ENCODE peak calls at places on chromosomes 6 and 20, in six cellular contexts. One of them, this sample, is unnamed.

GRCh38 chr20:37711001-37711400 is 17.2 kb downstream of the CTNNBL1 start:
- DNase-seq in Calu3: peak; percentile 55
- DNase-seq in heart right ventricle: no peak
- DNase-seq in ovary: no peak
- DNase-seq in OCI-LY7: no peak
- DNase-seq in fibroblast of lung: no peak
- DNase-seq in this sample: no peak

GRCh38 chr6:12324096-12324495 is 33.9 kb downstream of the EDN1 start:
- DNase-seq in Calu3: peak; percentile 68
- DNase-seq in heart right ventricle: no peak
- DNase-seq in ovary: no peak
- DNase-seq in OCI-LY7: no peak
- DNase-seq in fibroblast of lung: no peak
- DNase-seq in this sample: no peak

GRCh38 chr6:33702345-33702977 is 9.0 kb downstream of the UQCC2 start:
- DNase-seq in Calu3: peak; percentile 51
- DNase-seq in heart right ventricle: no peak
- DNase-seq in ovary: no peak
- DNase-seq in OCI-LY7: peak; percentile 49
- DNase-seq in fibroblast of lung: peak; percentile 67
- DNase-seq in this sample: peak; percentile 44

GRCh38 chr20:38635721-38636285 is 34.2 kb downstream of the ARHGAP40 start:
- DNase-seq in Calu3: no peak
- DNase-seq in heart right ventricle: no peak
- DNase-seq in ovary: no peak
- DNase-seq in OCI-LY7: peak; percentile 31
- DNase-seq in fibroblast of lung: peak; percentile 24
- DNase-seq in this sample: no peak

GRCh38 chr6:158232445-158233213 is 64.5 kb downstream of the GTF2H5 start:
- DNase-seq in Calu3: peak; percentile 66
- DNase-seq in heart right ventricle: peak; percentile 66
- DNase-seq in ovary: peak; percentile 55
- DNase-seq in OCI-LY7: peak; percentile 70
- DNase-seq in fibroblast of lung: peak; percentile 68
- DNase-seq in this sample: peak; percentile 53

GRCh38 chr6:33723576-33724085 is 12.1 kb upstream of the UQCC2 start:
- DNase-seq in Calu3: no peak
- DNase-seq in heart right ventricle: no peak
- DNase-seq in ovary: no peak
- DNase-seq in OCI-LY7: no peak
- DNase-seq in fibroblast of lung: no peak
- DNase-seq in this sample: no peak

GRCh38 chr6:52524921-52525320 is 51.9 kb downstream of the TRAM2 start:
- DNase-seq in Calu3: no peak
- DNase-seq in heart right ventricle: no peak
- DNase-seq in ovary: no peak
- DNase-seq in OCI-LY7: no peak
- DNase-seq in fibroblast of lung: no peak
- DNase-seq in this sample: no peak

GRCh38 chr6:30325873-30326445 is 768 bp upstream of the TRIM39 start:
- DNase-seq in Calu3: no peak
- DNase-seq in heart right ventricle: no peak
- DNase-seq in ovary: peak; percentile 39
- DNase-seq in OCI-LY7: peak; percentile 74
- DNase-seq in fibroblast of lung: no peak
- DNase-seq in this sample: peak; percentile 89

GRCh38 chr6:32047855-32048766 is 9.9 kb downstream of the CYP21A2 start:
- DNase-seq in Calu3: peak; percentile 93
- DNase-seq in heart right ventricle: peak; percentile 77
- DNase-seq in ovary: peak; percentile 87
- DNase-seq in OCI-LY7: peak; percentile 54
- DNase-seq in fibroblast of lung: peak; percentile 43
- DNase-seq in this sample: peak; percentile 72

GRCh38 chr6:42417641-42418112 is 34.0 kb downstream of the TRERF1 start:
- DNase-seq in Calu3: no peak
- DNase-seq in heart right ventricle: no peak
- DNase-seq in ovary: no peak
- DNase-seq in OCI-LY7: no peak
- DNase-seq in fibroblast of lung: no peak
- DNase-seq in this sample: peak; percentile 86

GRCh38 chr6:35452186-35453090 is at the start of gene FANCE:
- DNase-seq in Calu3: peak; percentile 99
- DNase-seq in heart right ventricle: peak; percentile 97
- DNase-seq in ovary: peak; percentile 96
- DNase-seq in OCI-LY7: peak; percentile 93
- DNase-seq in fibroblast of lung: peak; percentile 90
- DNase-seq in this sample: peak; percentile 95

GRCh38 chr6:20873425-20874190 is 339.4 kb downstream of the CDKAL1 start:
- DNase-seq in Calu3: peak; percentile 58
- DNase-seq in heart right ventricle: no peak
- DNase-seq in ovary: no peak
- DNase-seq in OCI-LY7: no peak
- DNase-seq in fibroblast of lung: peak; percentile 54
- DNase-seq in this sample: no peak

GRCh38 chr6:17268114-17268513 is 13.0 kb upstream of the RBM24 start:
- DNase-seq in Calu3: no peak
- DNase-seq in heart right ventricle: no peak
- DNase-seq in ovary: no peak
- DNase-seq in OCI-LY7: no peak
- DNase-seq in fibroblast of lung: no peak
- DNase-seq in this sample: no peak

GRCh38 chr6:21595265-21595950 is 1.9 kb downstream of the SOX4 start:
- DNase-seq in Calu3: peak; percentile 64
- DNase-seq in heart right ventricle: peak; percentile 31
- DNase-seq in ovary: peak; percentile 60
- DNase-seq in OCI-LY7: peak; percentile 38
- DNase-seq in fibroblast of lung: no peak
- DNase-seq in this sample: peak; percentile 31

GRCh38 chr20:24673678-24674570 is 204.5 kb downstream of the SYNDIG1 start:
- DNase-seq in Calu3: no peak
- DNase-seq in heart right ventricle: no peak
- DNase-seq in ovary: no peak
- DNase-seq in OCI-LY7: no peak
- DNase-seq in fibroblast of lung: peak; percentile 64
- DNase-seq in this sample: no peak

GRCh38 chr6:137191238-137191637 is 17.8 kb upstream of the IL22RA2 start:
- DNase-seq in Calu3: no peak
- DNase-seq in heart right ventricle: no peak
- DNase-seq in ovary: no peak
- DNase-seq in OCI-LY7: no peak
- DNase-seq in fibroblast of lung: peak; percentile 15
- DNase-seq in this sample: no peak

GRCh38 chr6:137193256-137194070 is 20.0 kb upstream of the IL22RA2 start:
- DNase-seq in Calu3: no peak
- DNase-seq in heart right ventricle: no peak
- DNase-seq in ovary: no peak
- DNase-seq in OCI-LY7: no peak
- DNase-seq in fibroblast of lung: no peak
- DNase-seq in this sample: no peak

GRCh38 chr6:137190710-137191109 is 17.3 kb upstream of the IL22RA2 start:
- DNase-seq in Calu3: no peak
- DNase-seq in heart right ventricle: no peak
- DNase-seq in ovary: no peak
- DNase-seq in OCI-LY7: no peak
- DNase-seq in fibroblast of lung: no peak
- DNase-seq in this sample: no peak

GRCh38 chr6:137191670-137192069 is 18.2 kb upstream of the IL22RA2 start:
- DNase-seq in Calu3: no peak
- DNase-seq in heart right ventricle: no peak
- DNase-seq in ovary: no peak
- DNase-seq in OCI-LY7: no peak
- DNase-seq in fibroblast of lung: peak; percentile 6
- DNase-seq in this sample: no peak

GRCh38 chr6:137192821-137193220 is 19.4 kb upstream of the IL22RA2 start:
- DNase-seq in Calu3: no peak
- DNase-seq in heart right ventricle: no peak
- DNase-seq in ovary: no peak
- DNase-seq in OCI-LY7: no peak
- DNase-seq in fibroblast of lung: no peak
- DNase-seq in this sample: no peak
- TF ChIP-seq CTCF in Calu3: no peak
- TF ChIP-seq CTCF in heart right ventricle: no peak
- TF ChIP-seq CTCF in ovary: no peak
- TF ChIP-seq CTCF in OCI-LY7: no peak
- TF ChIP-seq CTCF in fibroblast of lung: no peak
- TF ChIP-seq CTCF in this sample: no peak

DNA sequence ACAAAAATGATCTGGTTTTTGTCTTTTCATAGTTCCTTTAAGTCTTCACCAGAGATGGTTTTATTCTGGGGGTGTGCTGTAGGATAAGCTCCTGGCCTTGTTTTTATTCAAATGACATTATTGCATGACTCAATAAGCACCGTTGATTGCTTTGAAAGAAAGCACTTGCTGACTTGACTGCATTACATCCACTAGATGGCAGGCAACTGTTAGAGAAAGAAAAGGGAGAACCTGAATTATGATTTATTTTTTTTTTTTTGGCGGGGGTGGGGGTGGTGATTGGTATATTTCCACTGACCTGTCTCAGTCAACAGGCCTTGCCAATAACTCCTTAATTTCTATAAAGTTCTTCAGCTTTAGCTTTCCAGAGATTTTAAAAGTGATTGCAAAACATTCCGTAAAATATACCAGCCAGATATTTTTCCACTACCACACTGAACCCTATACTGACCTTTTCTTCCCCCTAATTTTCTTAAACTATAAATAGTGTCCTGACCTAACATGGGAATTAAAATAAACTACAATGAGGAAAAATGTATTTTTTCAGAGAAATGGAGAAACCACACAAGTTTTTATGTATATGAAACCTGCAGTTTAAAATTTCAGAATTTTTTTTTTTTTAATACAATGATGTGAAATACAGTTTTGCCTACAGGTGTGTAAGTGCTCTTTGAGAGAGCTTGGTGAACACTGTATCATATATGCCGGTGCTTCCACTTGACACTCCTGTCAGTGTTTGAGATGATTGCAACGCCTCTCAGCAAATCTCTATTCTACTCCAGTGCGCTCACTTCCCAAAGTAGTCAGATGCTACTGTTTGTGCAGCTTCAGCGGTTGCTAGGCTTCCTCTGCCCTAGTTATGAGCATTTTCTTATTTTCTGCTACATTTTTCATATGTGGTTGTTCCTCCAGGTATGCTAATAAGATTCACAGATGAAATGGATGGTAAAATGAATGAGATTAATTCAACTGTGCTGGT is 274.3 kb downstream of the CD109 start:
- DNase-seq in Calu3: peak; percentile 20
- DNase-seq in heart right ventricle: no peak
- DNase-seq in ovary: no peak
- DNase-seq in OCI-LY7: peak; percentile 45
- DNase-seq in fibroblast of lung: peak; percentile 71
- DNase-seq in this sample: no peak
- TF ChIP-seq CTCF in Calu3: peak; percentile 33
- TF ChIP-seq CTCF in heart right ventricle: peak; percentile 46
- TF ChIP-seq CTCF in ovary: peak; percentile 13
- TF ChIP-seq CTCF in OCI-LY7: peak; percentile 80
- TF ChIP-seq CTCF in fibroblast of lung: peak; percentile 81
- TF ChIP-seq CTCF in this sample: peak; percentile 38

GRCh38 chr6:144152334-144152900 is 2.1 kb downstream of the STX11 start:
- DNase-seq in Calu3: no peak
- DNase-seq in heart right ventricle: no peak
- DNase-seq in ovary: no peak
- DNase-seq in OCI-LY7: no peak
- DNase-seq in fibroblast of lung: no peak
- DNase-seq in this sample: no peak

GRCh38 chr6:144149558-144149893 is 791 bp upstream of the STX11 start:
- DNase-seq in Calu3: no peak
- DNase-seq in heart right ventricle: no peak
- DNase-seq in ovary: no peak
- DNase-seq in OCI-LY7: no peak
- DNase-seq in fibroblast of lung: no peak
- DNase-seq in this sample: no peak

GRCh38 chr6:144150673-144151009 is 324 bp downstream of the STX11 start:
- DNase-seq in Calu3: peak; percentile 10
- DNase-seq in heart right ventricle: peak; percentile 22
- DNase-seq in ovary: peak; percentile 22
- DNase-seq in OCI-LY7: peak; percentile 11
- DNase-seq in fibroblast of lung: peak; percentile 29
- DNase-seq in this sample: peak; percentile 72

GRCh38 chr6:144149894-144150672 is at the start of gene STX11:
- DNase-seq in Calu3: peak; percentile 36
- DNase-seq in heart right ventricle: peak; percentile 80
- DNase-seq in ovary: peak; percentile 41
- DNase-seq in OCI-LY7: peak; percentile 28
- DNase-seq in fibroblast of lung: peak; percentile 20
- DNase-seq in this sample: peak; percentile 91

GRCh38 chr6:144151010-144151727 is 852 bp downstream of the STX11 start:
- DNase-seq in Calu3: no peak
- DNase-seq in heart right ventricle: no peak
- DNase-seq in ovary: no peak
- DNase-seq in OCI-LY7: peak; percentile 5
- DNase-seq in fibroblast of lung: peak; percentile 12
- DNase-seq in this sample: peak; percentile 82
- TF ChIP-seq CTCF in Calu3: no peak
- TF ChIP-seq CTCF in heart right ventricle: no peak
- TF ChIP-seq CTCF in ovary: no peak
- TF ChIP-seq CTCF in OCI-LY7: no peak
- TF ChIP-seq CTCF in fibroblast of lung: no peak
- TF ChIP-seq CTCF in this sample: peak; percentile 3

DNA sequence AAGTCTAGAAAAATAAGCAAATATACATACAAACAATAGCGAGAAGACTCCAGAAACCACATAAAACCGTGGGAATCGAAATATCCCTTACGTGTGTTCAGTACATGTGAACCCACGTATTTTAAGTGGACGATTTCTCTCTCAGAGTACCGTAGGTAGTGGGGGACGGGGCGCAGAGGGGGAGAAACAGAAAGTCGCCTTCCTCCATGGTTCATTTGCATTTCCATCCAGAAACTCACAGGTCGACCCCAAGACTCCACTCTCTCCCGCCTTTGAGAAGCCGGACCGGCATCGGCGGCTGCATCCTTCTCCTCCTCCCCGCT is 538 bp upstream of the ENPP1 start:
- DNase-seq in Calu3: no peak
- DNase-seq in heart right ventricle: no peak
- DNase-seq in ovary: no peak
- DNase-seq in OCI-LY7: no peak
- DNase-seq in fibroblast of lung: no peak
- DNase-seq in this sample: no peak
- TF ChIP-seq CTCF in Calu3: no peak
- TF ChIP-seq CTCF in heart right ventricle: no peak
- TF ChIP-seq CTCF in ovary: no peak
- TF ChIP-seq CTCF in OCI-LY7: no peak
- TF ChIP-seq CTCF in fibroblast of lung: peak; percentile 12
- TF ChIP-seq CTCF in this sample: no peak

DNA sequence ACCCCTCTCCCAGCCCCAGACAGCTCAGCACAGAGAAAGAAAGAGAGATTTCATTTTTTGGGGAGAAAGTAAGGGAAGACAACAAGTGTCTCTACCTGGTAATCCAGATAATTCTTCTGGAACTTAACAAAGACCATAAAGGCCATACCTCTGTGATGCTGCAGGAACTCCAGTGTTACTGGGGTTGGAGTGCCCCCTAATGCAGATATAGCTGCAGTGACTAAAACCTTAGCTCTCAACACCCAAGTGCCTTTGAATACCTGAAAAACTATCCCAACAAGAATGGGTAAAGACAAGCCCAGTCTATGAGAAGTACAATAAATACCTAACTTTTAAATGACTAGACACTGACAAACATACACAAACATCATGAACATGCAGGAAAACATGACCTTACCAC is 365.3 kb upstream of the PTCHD4 start:
- DNase-seq in Calu3: peak; percentile 10
- DNase-seq in heart right ventricle: no peak
- DNase-seq in ovary: no peak
- DNase-seq in OCI-LY7: no peak
- DNase-seq in fibroblast of lung: peak; percentile 52
- DNase-seq in this sample: no peak
- TF ChIP-seq CTCF in Calu3: no peak
- TF ChIP-seq CTCF in heart right ventricle: peak; percentile 8
- TF ChIP-seq CTCF in ovary: no peak
- TF ChIP-seq CTCF in OCI-LY7: peak; percentile 31
- TF ChIP-seq CTCF in fibroblast of lung: no peak
- TF ChIP-seq CTCF in this sample: no peak